ENCODE peak calls at places on chromosomes 6 and 20, in five cellular contexts. N is small intestine; Z is foreskin keratinocyte; U is right cardiac atrium; D is CD8-positive, alpha-beta memory T cell. W is an unnamed sample. For H3K27me3, the result is how much of the 10 kb centered on the place peaks cover.

GRCh38 chr6:76275746-76276145 is 203.3 kb upstream of the IMPG1 start:
- DNase-seq in N (no peak), Z (no peak), D (no peak), U (no peak), W (no peak)

GRCh38 chr6:13300649-13301590 is 27.4 kb downstream of the TBC1D7 start:
- DNase-seq in D (no peak), Z (no peak), U (no peak), N (no peak), W (no peak)

GRCh38 chr20:24531626-24532419 is 62.4 kb downstream of the SYNDIG1 start:
- DNase-seq in U (no peak), D (no peak), Z (no peak), N (no peak), W (no peak)

GRCh38 chr6:142367501-142368018 is 65.8 kb downstream of the ADGRG6 start:
- DNase-seq in Z (no peak), N (no peak), U (peak), D (no peak), W (no peak)

GRCh38 chr6:6515691-6516607 is 72.6 kb upstream of the LY86 start:
- DNase-seq in U (no peak), D (no peak), N (no peak), Z (no peak), W (no peak)

GRCh38 chr6:141451508-141452353 is 681.0 kb upstream of the GJE1 start:
- DNase-seq in U (no peak), D (no peak), Z (peak), N (no peak), W (no peak)

GRCh38 chr6:69308584-69308983 is 488.2 kb downstream of the LMBRD1 start:
- DNase-seq in U (no peak), Z (no peak), N (no peak), D (no peak), W (no peak)

GRCh38 chr6:33205172-33206026 is 944 bp downstream of the HSD17B8 start:
- DNase-seq in D (peak), Z (peak), U (no peak), N (peak), W (no peak)

GRCh38 chr6:156556830-156557229 is 220.3 kb upstream of the ARID1B start:
- DNase-seq in D (no peak), Z (no peak), U (no peak), N (no peak), W (no peak)

GRCh38 chr6:45813943-45814342 is 201.7 kb downstream of the CLIC5 start:
- DNase-seq in N (no peak), Z (no peak), D (no peak), U (no peak), W (no peak)

GRCh38 chr6:157510329-157511188 is 129.6 kb downstream of the ZDHHC14 start:
- DNase-seq in U (no peak), D (no peak), Z (no peak), N (no peak), W (no peak)

GRCh38 chr6:37130704-37131103 is 39.2 kb upstream of the PIM1 start:
- DNase-seq in D (no peak), Z (peak), N (peak), U (peak), W (no peak)

GRCh38 chr6:47352169-47352568 is 42.5 kb upstream of the TNFRSF21 start:
- DNase-seq in Z (no peak), N (no peak), D (no peak), U (no peak), W (no peak)

GRCh38 chr6:105974981-105975380 is 111.2 kb upstream of the PRDM1 start:
- DNase-seq in D (no peak), N (no peak), U (no peak), Z (no peak), W (no peak)

GRCh38 chr20:46638367-46639274 is 12.6 kb downstream of the SLC13A3 start:
- DNase-seq in D (no peak), N (no peak), U (no peak), Z (no peak), W (no peak)

GRCh38 chr20:47438464-47439381 is 63.0 kb upstream of the NCOA3 start:
- DNase-seq in N (peak), Z (peak), U (no peak), D (no peak), W (no peak)

GRCh38 chr20:36528875-36529425 is 12.4 kb upstream of the MYL9 start:
- DNase-seq in N (no peak), Z (no peak), D (no peak), U (no peak), W (no peak)

GRCh38 chr6:30102701-30103629 is 9.9 kb downstream of the TRIM31 start:
- DNase-seq in D (peak), N (peak), U (peak), Z (peak), W (peak)

GRCh38 chr6:168690271-168690670 is 249.3 kb downstream of the SMOC2 start:
- DNase-seq in U (no peak), N (peak), Z (no peak), D (no peak), W (no peak)

GRCh38 chr20:44039147-44039546 is 124.5 kb downstream of the TOX2 start:
- DNase-seq in D (no peak), U (no peak), Z (no peak), N (no peak), W (no peak)

GRCh38 chr20:62558779-62559178 is 83.0 kb upstream of the GATA5 start:
- DNase-seq in D (no peak), U (peak), Z (no peak), N (no peak), W (no peak)
- H3K27me3 ChIP-seq in D (under half), U (under half), Z (half or more), N (under half), W (under half)

DNA sequence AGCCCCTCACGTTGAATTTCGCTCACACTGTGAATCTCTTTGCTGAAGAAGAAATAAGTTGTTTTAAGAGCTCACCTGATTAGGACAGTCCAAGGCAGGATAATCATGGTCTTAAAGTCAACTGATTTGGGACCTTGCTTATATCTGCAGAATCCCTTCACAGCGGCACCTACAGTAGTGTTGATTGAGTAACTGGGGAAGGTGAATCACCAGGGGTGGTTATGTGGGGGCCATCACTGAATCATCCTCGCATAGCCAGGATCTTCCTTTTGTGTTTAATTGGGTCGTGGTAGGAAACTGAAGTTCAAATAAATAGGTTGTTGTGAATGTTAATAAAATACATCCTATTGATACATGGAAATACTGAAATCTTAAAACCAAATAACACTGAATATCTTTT is 20.2 kb upstream of the MICA start:
- DNase-seq in U (no peak), N (no peak), Z (peak), D (no peak), W (no peak)
- H3K27me3 ChIP-seq in U (under half), N (under half), Z (under half), D (under half), W (under half)

DNA sequence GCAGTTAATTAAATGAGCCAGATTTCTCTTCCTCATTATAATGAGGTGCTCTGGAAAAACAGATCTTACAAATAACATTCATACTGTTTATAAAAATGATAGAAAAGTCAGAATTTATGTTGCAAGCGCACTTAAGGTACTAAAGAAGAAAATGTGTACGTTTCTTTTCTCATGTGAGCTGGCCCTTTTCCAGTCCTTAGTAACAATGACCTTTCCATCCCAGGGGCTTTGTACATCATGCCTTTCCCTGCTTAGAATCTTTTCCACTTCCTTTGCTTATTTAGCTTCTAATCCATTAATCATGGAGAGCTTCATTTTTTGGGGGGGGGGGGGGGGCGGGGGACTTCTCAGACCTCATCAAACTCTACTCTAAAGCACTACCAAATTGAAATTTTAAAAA is 4.8 kb downstream of the FBXO5 start:
- DNase-seq in D (no peak), U (no peak), N (no peak), Z (no peak), W (no peak)
- H3K27me3 ChIP-seq in D (under half), U (under half), N (under half), Z (under half), W (under half)

DNA sequence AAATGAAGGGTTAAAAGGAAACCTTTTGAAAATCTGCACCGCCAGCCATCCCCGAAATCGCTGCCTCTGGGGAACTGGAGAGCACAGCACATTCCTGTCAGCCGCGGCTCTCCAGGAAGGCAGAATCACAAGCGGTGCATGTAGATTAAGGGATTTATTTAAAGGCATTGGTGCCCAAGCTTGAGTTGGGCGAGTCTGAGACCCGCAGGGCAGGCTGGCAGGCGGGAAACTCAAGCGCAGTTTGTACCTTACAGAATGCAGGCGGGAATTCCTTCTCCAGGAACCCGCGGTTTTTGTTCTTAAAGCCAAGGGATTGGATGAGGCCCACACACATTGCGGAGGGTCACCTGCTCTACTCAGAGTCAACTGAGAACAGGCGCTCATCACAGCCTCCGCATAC is 10.8 kb downstream of the GPR31 start:
- DNase-seq in N (no peak), Z (no peak), D (no peak), U (no peak), W (no peak)
- H3K27me3 ChIP-seq in N (under half), Z (under half), D (under half), U (under half), W (under half)

GRCh38 chr6:113649916-113650609 is 207.1 kb upstream of the MARCKS start:
- DNase-seq in N (no peak), U (no peak), D (no peak), Z (peak), W (no peak)

GRCh38 chr6:113650610-113650979 is 206.6 kb upstream of the MARCKS start:
- DNase-seq in U (no peak), D (no peak), Z (no peak), N (no peak), W (no peak)

GRCh38 chr6:113649276-113649675 is 207.9 kb upstream of the MARCKS start:
- DNase-seq in Z (peak), U (no peak), D (no peak), N (peak), W (no peak)

GRCh38 chr6:113651920-113652319 is 205.2 kb upstream of the MARCKS start:
- DNase-seq in D (no peak), N (no peak), U (no peak), Z (no peak), W (no peak)

DNA sequence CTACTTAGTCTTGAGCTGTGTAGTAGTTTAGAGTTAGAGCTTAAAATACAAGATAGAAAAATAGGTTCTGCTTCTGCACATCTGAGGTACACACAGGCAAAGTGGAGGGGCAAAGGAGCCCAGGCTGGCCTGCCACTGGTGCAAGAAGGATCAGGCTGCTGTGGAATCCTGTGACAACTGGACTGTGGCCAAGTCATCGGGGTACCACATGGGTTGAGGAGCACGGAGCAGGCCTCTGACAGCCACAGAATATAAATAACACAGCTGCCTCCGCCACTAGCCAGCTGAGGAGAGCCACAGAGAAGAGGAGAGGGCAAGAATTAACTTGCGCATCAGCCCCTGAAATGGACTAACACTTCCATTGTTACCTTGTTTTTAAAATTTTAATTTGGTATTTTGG is 206.0 kb upstream of the MARCKS start:
- DNase-seq in Z (no peak), N (no peak), D (no peak), U (peak), W (no peak)
- H3K27me3 ChIP-seq in Z (under half), N (under half), D (under half), U (under half), W (under half)

GRCh38 chr6:138504764-138505689 is 5.7 kb upstream of the NHSL1 start:
- DNase-seq in N (peak), U (no peak), Z (no peak), D (no peak), W (no peak)
- H3K27me3 ChIP-seq in N (under half), U (under half), Z (under half), D (under half), W (under half)

W was measured in CD4-positive, alpha-beta T cell.